ENCODE peak calls at places on chromosomes 6 and 20, in four cellular contexts. One of them, this sample, is unnamed.

GRCh38 chr20:30815577-30816181 is 441.8 kb upstream of the DEFB115 start:
- DNase-seq in stimulated activated CD4-positive, alpha-beta T cell treated with anti-CD3 and anti-CD28 coated beads, Interleukin-12 subunit alpha, Interleukin-12 subunit beta, amount 100 ng/mL, for 48 hours: no peak
- DNase-seq in foreskin fibroblast: no peak
- DNase-seq in HS-27A: no peak
- DNase-seq in this sample: no peak

GRCh38 chr6:159217595-159218275 is 48.5 kb downstream of the FNDC1 start:
- DNase-seq in stimulated activated CD4-positive, alpha-beta T cell treated with anti-CD3 and anti-CD28 coated beads, Interleukin-12 subunit alpha, Interleukin-12 subunit beta, amount 100 ng/mL, for 48 hours: no peak
- DNase-seq in foreskin fibroblast: peak
- DNase-seq in HS-27A: no peak
- DNase-seq in this sample: no peak

GRCh38 chr6:69601132-69601531 is 195.7 kb downstream of the LMBRD1 start:
- DNase-seq in stimulated activated CD4-positive, alpha-beta T cell treated with anti-CD3 and anti-CD28 coated beads, Interleukin-12 subunit alpha, Interleukin-12 subunit beta, amount 100 ng/mL, for 48 hours: no peak
- DNase-seq in foreskin fibroblast: no peak
- DNase-seq in HS-27A: no peak
- DNase-seq in this sample: no peak

GRCh38 chr6:41277644-41278043 is 8.8 kb downstream of the TREM1 start:
- DNase-seq in stimulated activated CD4-positive, alpha-beta T cell treated with anti-CD3 and anti-CD28 coated beads, Interleukin-12 subunit alpha, Interleukin-12 subunit beta, amount 100 ng/mL, for 48 hours: no peak
- DNase-seq in foreskin fibroblast: no peak
- DNase-seq in HS-27A: no peak
- DNase-seq in this sample: no peak

GRCh38 chr20:57323034-57323433 is 6.6 kb upstream of the SPO11 start:
- DNase-seq in stimulated activated CD4-positive, alpha-beta T cell treated with anti-CD3 and anti-CD28 coated beads, Interleukin-12 subunit alpha, Interleukin-12 subunit beta, amount 100 ng/mL, for 48 hours: no peak
- DNase-seq in foreskin fibroblast: peak
- DNase-seq in HS-27A: no peak
- DNase-seq in this sample: no peak

GRCh38 chr20:31708839-31709534 is 13.7 kb downstream of the BCL2L1 start:
- DNase-seq in stimulated activated CD4-positive, alpha-beta T cell treated with anti-CD3 and anti-CD28 coated beads, Interleukin-12 subunit alpha, Interleukin-12 subunit beta, amount 100 ng/mL, for 48 hours: no peak
- DNase-seq in foreskin fibroblast: no peak
- DNase-seq in HS-27A: no peak
- DNase-seq in this sample: no peak

GRCh38 chr6:91498576-91498975 is 911.7 kb upstream of the MAP3K7 start:
- DNase-seq in stimulated activated CD4-positive, alpha-beta T cell treated with anti-CD3 and anti-CD28 coated beads, Interleukin-12 subunit alpha, Interleukin-12 subunit beta, amount 100 ng/mL, for 48 hours: no peak
- DNase-seq in foreskin fibroblast: no peak
- DNase-seq in HS-27A: no peak
- DNase-seq in this sample: no peak

GRCh38 chr20:63089051-63089907 is 82.5 kb upstream of the BHLHE23 start:
- DNase-seq in stimulated activated CD4-positive, alpha-beta T cell treated with anti-CD3 and anti-CD28 coated beads, Interleukin-12 subunit alpha, Interleukin-12 subunit beta, amount 100 ng/mL, for 48 hours: no peak
- DNase-seq in foreskin fibroblast: no peak
- DNase-seq in HS-27A: no peak
- DNase-seq in this sample: no peak

GRCh38 chr6:126773122-126773805 is 345.2 kb upstream of the RSPO3 start:
- DNase-seq in stimulated activated CD4-positive, alpha-beta T cell treated with anti-CD3 and anti-CD28 coated beads, Interleukin-12 subunit alpha, Interleukin-12 subunit beta, amount 100 ng/mL, for 48 hours: no peak
- DNase-seq in foreskin fibroblast: no peak
- DNase-seq in HS-27A: no peak
- DNase-seq in this sample: no peak